ENCODE peak calls at places on chromosome 3, in seven cellular contexts. P is A549, I is K562, X is SK-N-SH, R is H1, A is HepG2, M is HCT116. S is an unnamed sample.

GRCh38 chr3:64913515-64913914 is 225.7 kb upstream of the ADAMTS9 start:
- DNase-seq in I (no peak), X (no peak), P (no peak), A (no peak), R (no peak), M (no peak), S (no peak)

GRCh38 chr3:49668414-49668797 is 5.7 kb upstream of the APEH start:
- DNase-seq in I (peak), M (no peak), P (peak), A (peak), X (no peak), R (no peak), S (peak)

GRCh38 chr3:11568503-11569155 is 75.1 kb downstream of the VGLL4 start:
- DNase-seq in X (no peak), P (peak), A (no peak), R (no peak), M (peak), I (no peak), S (no peak)

GRCh38 chr3:131543714-131544113 is 40.9 kb upstream of the MRPL3 start:
- DNase-seq in I (no peak), M (peak), R (no peak), X (no peak), P (peak), A (no peak), S (no peak)

GRCh38 chr3:187314176-187314575 is 22.6 kb upstream of the MASP1 start:
- DNase-seq in A (no peak), M (no peak), X (no peak), I (no peak), R (no peak), P (no peak), S (no peak)

GRCh38 chr3:72288955-72289707 is 504.2 kb upstream of the PROK2 start:
- DNase-seq in M (no peak), R (no peak), X (peak), A (no peak), I (peak), P (no peak), S (peak)

GRCh38 chr3:71131893-71132314 is 451.6 kb downstream of the FOXP1 start:
- DNase-seq in P (no peak), M (no peak), X (no peak), R (no peak), A (no peak), I (no peak), S (no peak)

GRCh38 chr3:118146658-118147375 is 887.8 kb downstream of the IGSF11 start:
- DNase-seq in R (no peak), A (no peak), P (no peak), I (no peak), X (no peak), M (no peak), S (no peak)

GRCh38 chr3:79960594-79960993 is 192.8 kb upstream of the ROBO1 start:
- DNase-seq in I (no peak), P (no peak), A (no peak), R (no peak), M (no peak), X (no peak), S (no peak)

GRCh38 chr3:106825962-106826605 is 551.2 kb upstream of the CCDC54 start:
- DNase-seq in A (no peak), P (no peak), I (no peak), M (no peak), R (no peak), X (no peak), S (no peak)

GRCh38 chr3:140557476-140557875 is 120.4 kb upstream of the TRIM42 start:
- DNase-seq in R (no peak), A (no peak), P (no peak), M (no peak), X (no peak), I (no peak), S (no peak)

GRCh38 chr3:140555666-140556065 is 122.2 kb upstream of the TRIM42 start:
- DNase-seq in X (no peak), M (no peak), A (no peak), I (no peak), P (no peak), R (no peak), S (no peak)

GRCh38 chr3:140553591-140553990 is 124.3 kb upstream of the TRIM42 start:
- DNase-seq in R (no peak), X (no peak), A (no peak), M (no peak), P (no peak), I (peak), S (no peak)

GRCh38 chr3:140552403-140552802 is 125.5 kb upstream of the TRIM42 start:
- DNase-seq in R (no peak), M (no peak), A (no peak), X (no peak), I (no peak), P (no peak), S (no peak)

DNA sequence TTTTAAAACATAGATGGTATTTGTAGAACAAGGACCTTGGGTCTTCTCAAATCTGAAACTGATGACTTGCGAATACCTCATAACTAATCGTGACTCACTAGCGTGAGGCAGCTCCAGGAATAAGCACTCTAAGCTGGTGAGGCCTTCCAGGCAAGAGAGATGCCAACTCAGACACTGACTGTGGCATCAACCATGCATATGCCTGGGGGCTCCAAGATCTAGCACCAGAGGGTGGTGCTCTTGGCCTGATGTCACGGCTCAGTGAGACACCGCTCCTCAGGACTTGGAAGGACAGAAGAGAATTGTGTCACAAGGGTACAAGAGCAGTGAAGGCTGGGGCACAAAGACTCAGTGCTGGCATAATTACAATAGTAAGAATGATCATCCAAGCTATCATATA is 125.0 kb upstream of the TRIM42 start:
- DNase-seq in R (no peak), I (no peak), M (no peak), X (no peak), P (no peak), A (peak), S (peak)
- TF ChIP-seq MAX in R (no peak), I (no peak), M (no peak), X (no peak), P (no peak), A (no peak), S (no peak)

GRCh38 chr3:129629011-129629410 is 22.5 kb upstream of the PLXND1 start:
- DNase-seq in A (no peak), R (no peak), X (peak), I (no peak), M (no peak), P (no peak), S (no peak)

GRCh38 chr3:129625071-129625874 is 18.8 kb upstream of the PLXND1 start:
- DNase-seq in R (no peak), A (no peak), P (no peak), M (no peak), X (peak), I (no peak), S (peak)

GRCh38 chr3:129627350-129628168 is 21.1 kb upstream of the PLXND1 start:
- DNase-seq in A (peak), X (peak), R (no peak), I (no peak), P (peak), M (peak), S (peak)

GRCh38 chr3:129626744-129627349 is 20.4 kb upstream of the PLXND1 start:
- DNase-seq in A (peak), R (peak), P (peak), M (peak), X (peak), I (peak), S (peak)

GRCh38 chr3:129628169-129628522 is 21.7 kb upstream of the PLXND1 start:
- DNase-seq in I (no peak), R (no peak), A (no peak), P (no peak), M (no peak), X (no peak), S (no peak)
- H3K4me3 ChIP-seq in I (no peak), R (peak), A (peak), P (peak), M (peak), X (no peak), S (peak)

GRCh38 chr3:127374626-127375010 is 86.8 kb upstream of the PRR20G start:
- DNase-seq in X (no peak), A (no peak), I (no peak), M (no peak), P (no peak), R (no peak), S (no peak)

GRCh38 chr3:127371338-127371737 is 83.5 kb upstream of the PRR20G start:
- DNase-seq in R (no peak), A (no peak), X (no peak), P (no peak), M (no peak), I (no peak), S (no peak)

GRCh38 chr3:127371846-127372245 is 84.0 kb upstream of the PRR20G start:
- DNase-seq in A (no peak), R (no peak), I (no peak), M (no peak), P (no peak), X (no peak), S (no peak)

GRCh38 chr3:127375151-127375937 is 87.5 kb upstream of the PRR20G start:
- DNase-seq in R (no peak), M (no peak), P (no peak), X (no peak), I (no peak), A (no peak), S (no peak)

DNA sequence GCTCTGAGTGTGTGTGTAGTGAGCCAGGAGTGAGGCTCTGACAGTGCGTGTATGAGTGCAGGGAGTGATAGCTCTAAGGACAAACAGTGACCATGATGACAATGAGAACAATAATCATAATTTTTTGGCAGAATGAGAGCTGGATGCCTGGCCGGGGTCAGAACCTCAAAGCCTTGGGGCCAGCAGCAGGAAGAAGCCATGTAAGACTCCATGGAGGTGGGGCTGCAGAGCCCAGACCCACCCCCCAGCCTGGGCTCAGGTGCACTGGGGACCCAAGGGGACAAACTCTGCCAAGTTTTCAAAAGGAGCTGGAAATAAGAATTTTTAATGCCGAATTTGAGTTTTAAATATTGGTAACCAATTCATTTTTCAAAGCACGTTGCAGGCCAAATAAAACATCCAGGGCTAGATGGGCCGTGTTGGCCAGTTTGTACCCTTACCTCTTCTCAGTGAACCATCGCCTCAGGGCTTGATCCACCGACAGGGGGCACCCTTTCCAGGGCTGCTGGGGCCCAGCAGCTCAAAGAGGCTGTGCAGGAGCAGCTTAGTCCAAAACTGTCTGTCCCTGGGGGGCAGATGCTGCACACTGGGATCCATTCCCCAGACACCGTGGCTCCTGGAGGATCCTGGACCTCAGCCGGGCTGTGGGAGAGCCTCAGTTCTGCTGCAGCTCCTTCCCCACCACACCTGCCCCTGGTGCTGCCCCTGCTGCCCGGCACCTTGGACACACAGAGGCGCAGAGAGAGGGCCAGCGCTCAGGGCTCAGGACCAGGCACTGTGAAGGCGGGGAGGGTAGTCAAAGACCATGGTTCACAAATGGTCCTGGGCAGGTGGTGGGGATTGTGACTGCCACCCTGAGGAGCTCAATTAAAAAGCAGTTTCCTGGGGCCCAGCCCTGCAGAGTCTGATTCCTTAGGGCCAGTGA is 86.1 kb upstream of the PRR20G start:
- DNase-seq in P (no peak), R (no peak), X (no peak), M (peak), I (peak), A (no peak), S (peak)
- TF ChIP-seq MAX in P (no peak), R (no peak), X (no peak), M (no peak), I (no peak), A (no peak), S (no peak)

DNA sequence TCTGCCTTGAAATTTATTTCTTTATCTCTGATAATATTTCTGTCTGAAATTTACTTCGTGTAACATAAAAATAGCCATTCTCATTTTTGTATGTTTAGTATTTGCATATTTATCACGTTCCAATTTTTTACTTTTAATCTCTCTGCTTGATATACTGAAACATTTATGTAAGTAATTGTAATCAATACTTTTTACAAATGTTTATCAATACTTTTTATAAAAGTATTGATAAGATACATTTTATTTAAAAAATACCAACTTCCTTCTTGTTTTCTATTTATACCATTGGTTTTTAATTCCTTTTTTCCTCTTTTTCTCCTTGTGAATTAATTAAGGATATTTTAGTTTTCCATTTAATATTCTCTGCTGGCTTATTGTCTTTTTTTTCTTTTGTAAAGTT is 60.3 kb upstream of the TBL1XR1 start:
- DNase-seq in M (no peak), P (no peak), I (no peak), R (no peak), X (no peak), A (no peak), S (no peak)
- H3K4me3 ChIP-seq in M (no peak), P (no peak), I (no peak), R (no peak), X (no peak), A (no peak), S (no peak)

GRCh38 chr3:158382479-158382878 is 188.5 kb upstream of the MLF1 start:
- DNase-seq in A (no peak), I (no peak), R (no peak), X (no peak), M (no peak), P (no peak), S (no peak)

GRCh38 chr3:158379517-158379916 is 191.5 kb upstream of the MLF1 start:
- DNase-seq in A (no peak), P (peak), M (no peak), R (no peak), X (no peak), I (no peak), S (no peak)

GRCh38 chr3:158384019-158384418 is 187.0 kb upstream of the MLF1 start:
- DNase-seq in A (no peak), P (no peak), I (no peak), R (no peak), X (no peak), M (no peak), S (no peak)

DNA sequence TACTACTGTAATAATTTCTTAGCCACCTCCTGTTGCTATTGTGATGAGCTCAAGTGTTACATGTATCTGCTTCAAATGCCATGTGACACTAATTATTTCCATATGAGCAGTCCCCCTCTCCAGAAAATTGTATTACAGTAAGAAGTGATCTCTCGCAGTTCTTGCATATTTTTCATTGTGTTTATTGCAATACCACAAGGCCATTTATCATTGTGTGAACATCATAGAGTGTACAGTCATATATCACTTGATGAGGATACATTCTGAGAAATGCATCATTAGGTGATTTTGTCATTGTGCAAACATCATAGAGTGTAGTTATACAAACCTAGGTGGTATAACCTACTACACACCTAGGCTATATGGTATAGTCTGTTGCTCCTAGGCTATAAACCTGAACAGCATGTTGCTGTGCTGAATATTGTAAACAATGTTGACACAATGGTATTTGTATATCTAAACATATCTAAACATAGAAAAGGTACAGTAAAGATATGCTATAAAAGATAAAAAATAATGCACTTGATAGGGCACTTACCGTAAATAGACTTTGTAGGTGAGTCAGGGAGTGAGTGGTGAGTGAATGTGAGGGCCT is 189.6 kb upstream of the MLF1 start:
- DNase-seq in I (no peak), A (no peak), R (no peak), P (no peak), X (no peak), M (no peak), S (no peak)
- TF ChIP-seq MAX in I (no peak), A (no peak), R (no peak), P (no peak), X (no peak), M (no peak), S (no peak)

DNA sequence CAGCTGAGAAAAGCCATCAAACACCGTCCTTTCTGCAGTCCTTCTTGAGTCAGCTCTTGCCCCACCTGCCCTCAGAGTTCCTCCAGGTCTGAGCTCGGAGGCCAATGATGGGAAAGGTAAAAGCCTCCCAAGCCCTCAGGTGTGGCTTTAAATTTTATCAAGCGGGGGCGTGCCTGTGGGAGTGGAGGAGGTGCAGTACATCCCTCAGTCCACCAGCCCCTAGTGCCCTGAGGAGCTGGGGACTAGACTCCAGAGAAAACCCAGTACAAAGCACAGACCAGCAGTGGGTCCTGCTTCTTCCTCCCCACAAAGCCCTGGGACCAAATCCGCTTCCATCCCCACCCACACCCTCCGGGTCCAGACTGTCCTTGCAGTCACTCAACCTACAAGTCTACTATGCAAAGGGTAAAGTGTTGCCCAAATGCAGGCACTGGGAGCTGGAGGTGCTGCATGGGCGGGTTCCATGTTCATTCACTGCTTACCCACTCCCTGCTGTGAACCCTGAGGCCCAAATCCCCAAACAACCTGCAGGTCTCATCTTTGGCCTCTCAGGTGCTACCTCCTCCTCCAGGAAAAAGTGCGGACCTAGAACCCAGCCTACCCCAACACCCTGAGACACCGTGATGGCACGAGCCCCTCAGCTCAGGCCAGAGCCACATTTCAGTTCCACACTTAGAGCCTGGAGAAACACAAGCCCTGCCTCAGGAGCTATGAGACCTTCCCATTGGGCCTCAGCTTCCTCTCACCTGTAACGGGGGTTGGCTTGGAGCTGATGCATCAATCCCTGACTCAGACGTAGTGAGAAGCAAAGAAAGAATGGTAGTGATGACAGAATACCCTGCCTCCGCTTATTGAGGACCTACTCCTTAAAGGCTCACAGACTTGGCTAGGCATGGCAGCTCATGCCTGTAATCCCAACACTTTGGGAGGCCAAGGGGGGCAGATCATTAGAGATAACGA is 2.4 kb downstream of the PFKFB4 start:
- DNase-seq in P (no peak), R (no peak), X (no peak), I (no peak), M (no peak), A (no peak), S (no peak)
- H3K4me3 ChIP-seq in P (no peak), R (no peak), X (no peak), I (no peak), M (no peak), A (peak), S (no peak)

GRCh38 chr3:136778865-136779264 is 26.7 kb upstream of the STAG1 start:
- DNase-seq in M (no peak), P (peak), I (no peak), R (no peak), A (no peak), X (no peak), S (no peak)
- TF ChIP-seq MAX in M (no peak), P (no peak), I (no peak), R (no peak), A (no peak), X (no peak), S (no peak)

GRCh38 chr3:46692566-46692983 is 904 bp downstream of the ALS2CL start:
- DNase-seq in I (no peak), A (no peak), M (peak), P (peak), R (no peak), X (no peak), S (no peak)
- H3K4me3 ChIP-seq in I (no peak), A (no peak), M (peak), P (peak), R (peak), X (no peak), S (no peak)